ENCODE peak calls at places on chromosomes 6 and 20, in ten cellular contexts. One of them, this sample, is unnamed.

GRCh38 chr20:53148764-53149163 is 176.6 kb downstream of the TSHZ2 start:
- DNase-seq in CD8-positive, alpha-beta memory T cell: no peak
- DNase-seq in tibial nerve: no peak
- DNase-seq in dorsolateral prefrontal cortex: no peak
- DNase-seq in upper lobe of right lung: no peak
- DNase-seq in HFFc6: no peak
- DNase-seq in lower lobe of right lung: no peak
- DNase-seq in ELR: no peak
- DNase-seq in NCI-H345: no peak
- DNase-seq in D341Med: no peak
- DNase-seq in this sample: no peak

GRCh38 chr6:76876922-76877553 is 586.3 kb downstream of the HTR1B start:
- DNase-seq in CD8-positive, alpha-beta memory T cell: no peak
- DNase-seq in tibial nerve: no peak
- DNase-seq in dorsolateral prefrontal cortex: no peak
- DNase-seq in upper lobe of right lung: no peak
- DNase-seq in HFFc6: no peak
- DNase-seq in lower lobe of right lung: no peak
- DNase-seq in ELR: peak; percentile 81
- DNase-seq in NCI-H345: peak; percentile 87
- DNase-seq in D341Med: no peak
- DNase-seq in this sample: peak; percentile 47

GRCh38 chr6:156587751-156588301 is 189.4 kb upstream of the ARID1B start:
- DNase-seq in CD8-positive, alpha-beta memory T cell: no peak
- DNase-seq in tibial nerve: no peak
- DNase-seq in dorsolateral prefrontal cortex: no peak
- DNase-seq in upper lobe of right lung: no peak
- DNase-seq in HFFc6: no peak
- DNase-seq in lower lobe of right lung: no peak
- DNase-seq in ELR: no peak
- DNase-seq in NCI-H345: peak; percentile 11
- DNase-seq in D341Med: no peak
- DNase-seq in this sample: no peak

GRCh38 chr6:44002591-44003344 is 124.5 kb downstream of the MRPL14 start:
- DNase-seq in CD8-positive, alpha-beta memory T cell: peak; percentile 67
- DNase-seq in tibial nerve: no peak
- DNase-seq in dorsolateral prefrontal cortex: no peak
- DNase-seq in upper lobe of right lung: peak; percentile 81
- DNase-seq in HFFc6: peak; percentile 7
- DNase-seq in lower lobe of right lung: peak; percentile 73
- DNase-seq in ELR: peak; percentile 66
- DNase-seq in NCI-H345: no peak
- DNase-seq in D341Med: peak; percentile 90
- DNase-seq in this sample: peak; percentile 93

GRCh38 chr6:52503344-52503747 is 73.5 kb downstream of the TRAM2 start:
- DNase-seq in CD8-positive, alpha-beta memory T cell: no peak
- DNase-seq in tibial nerve: no peak
- DNase-seq in dorsolateral prefrontal cortex: no peak
- DNase-seq in upper lobe of right lung: no peak
- DNase-seq in HFFc6: no peak
- DNase-seq in lower lobe of right lung: no peak
- DNase-seq in ELR: peak; percentile 73
- DNase-seq in NCI-H345: peak; percentile 24
- DNase-seq in D341Med: peak; percentile 68
- DNase-seq in this sample: peak; percentile 85

GRCh38 chr6:133623621-133624020 is 265.3 kb upstream of the TCF21 start:
- DNase-seq in CD8-positive, alpha-beta memory T cell: no peak
- DNase-seq in tibial nerve: no peak
- DNase-seq in dorsolateral prefrontal cortex: no peak
- DNase-seq in upper lobe of right lung: no peak
- DNase-seq in HFFc6: no peak
- DNase-seq in lower lobe of right lung: no peak
- DNase-seq in ELR: peak; percentile 17
- DNase-seq in NCI-H345: no peak
- DNase-seq in D341Med: no peak
- DNase-seq in this sample: no peak

GRCh38 chr6:42979523-42980177 is 669 bp upstream of the PEX6 start:
- DNase-seq in CD8-positive, alpha-beta memory T cell: no peak
- DNase-seq in tibial nerve: no peak
- DNase-seq in dorsolateral prefrontal cortex: no peak
- DNase-seq in upper lobe of right lung: no peak
- DNase-seq in HFFc6: peak; percentile 48
- DNase-seq in lower lobe of right lung: no peak
- DNase-seq in ELR: peak; percentile 74
- DNase-seq in NCI-H345: peak; percentile 41
- DNase-seq in D341Med: no peak
- DNase-seq in this sample: no peak

GRCh38 chr20:21719592-21720214 is 14.2 kb downstream of the PAX1 start:
- DNase-seq in CD8-positive, alpha-beta memory T cell: no peak
- DNase-seq in tibial nerve: peak; percentile 92
- DNase-seq in dorsolateral prefrontal cortex: peak; percentile 85
- DNase-seq in upper lobe of right lung: no peak
- DNase-seq in HFFc6: peak; percentile 50
- DNase-seq in lower lobe of right lung: no peak
- DNase-seq in ELR: peak; percentile 53
- DNase-seq in NCI-H345: peak; percentile 65
- DNase-seq in D341Med: no peak
- DNase-seq in this sample: peak; percentile 55

GRCh38 chr6:123127807-123128206 is 131.8 kb downstream of the CLVS2 start:
- DNase-seq in CD8-positive, alpha-beta memory T cell: no peak
- DNase-seq in tibial nerve: no peak
- DNase-seq in dorsolateral prefrontal cortex: no peak
- DNase-seq in upper lobe of right lung: no peak
- DNase-seq in HFFc6: no peak
- DNase-seq in lower lobe of right lung: no peak
- DNase-seq in ELR: no peak
- DNase-seq in NCI-H345: no peak
- DNase-seq in D341Med: no peak
- DNase-seq in this sample: no peak

GRCh38 chr20:62778601-62779416 is 17.5 kb upstream of the MRGBP start:
- DNase-seq in CD8-positive, alpha-beta memory T cell: no peak
- DNase-seq in tibial nerve: no peak
- DNase-seq in dorsolateral prefrontal cortex: no peak
- DNase-seq in upper lobe of right lung: no peak
- DNase-seq in HFFc6: no peak
- DNase-seq in lower lobe of right lung: no peak
- DNase-seq in ELR: no peak
- DNase-seq in NCI-H345: no peak
- DNase-seq in D341Med: no peak
- DNase-seq in this sample: peak; percentile 84

This sample was measured in H7.